ENCODE peak calls at places on chromosomes 11 and 22, in five cellular contexts. X is HS-27A, O is NCI-H774, T is adrenal gland, K is T47D. I is an unnamed sample.

GRCh38 chr11:111307472-111308108 is 9.2 kb downstream of the POU2AF3 start:
- DNase-seq in X (no peak), O (no peak), T (no peak), K (no peak), I (no peak)

GRCh38 chr11:119161871-119162270 is 6.7 kb upstream of the NLRX1 start:
- DNase-seq in X (no peak), O (no peak), T (no peak), K (no peak), I (no peak)

GRCh38 chr22:42283288-42284229 is 13.1 kb upstream of the TCF20 start:
- DNase-seq in X (no peak), O (no peak), T (no peak), K (no peak), I (peak)

GRCh38 chr11:116035972-116036371 is 531.8 kb upstream of the CADM1 start:
- DNase-seq in X (no peak), O (peak), T (no peak), K (no peak), I (no peak)

GRCh38 chr11:74672956-74673895 is 58.0 kb downstream of the CHRDL2 start:
- DNase-seq in X (peak), O (no peak), T (peak), K (no peak), I (no peak)

GRCh38 chr22:37430941-37431340 is 3.7 kb upstream of the ELFN2 start:
- DNase-seq in X (no peak), O (no peak), T (no peak), K (no peak), I (no peak)

GRCh38 chr11:65574963-65575567 is 788 bp upstream of the EHBP1L1 start:
- DNase-seq in X (no peak), O (peak), T (peak), K (no peak), I (peak)

GRCh38 chr11:73201249-73201648 is 16.8 kb upstream of the P2RY2 start:
- DNase-seq in X (no peak), O (no peak), T (no peak), K (no peak), I (no peak)

GRCh38 chr11:125874556-125875124 is 12.8 kb upstream of the HYLS1 start:
- DNase-seq in X (no peak), O (peak), T (peak), K (peak), I (peak)

GRCh38 chr11:20671856-20672546 is 2.6 kb downstream of the NELL1 start:
- DNase-seq in X (no peak), O (peak), T (no peak), K (peak), I (no peak)

GRCh38 chr22:40533712-40534378 is 102.7 kb downstream of the MRTFA start:
- DNase-seq in X (no peak), O (no peak), T (no peak), K (peak), I (no peak)

GRCh38 chr11:117876341-117877119 is at the start of gene FXYD6:
- DNase-seq in X (no peak), O (peak), T (peak), K (peak), I (peak)

GRCh38 chr22:46813816-46814597 is 51.6 kb downstream of the TBC1D22A start:
- DNase-seq in X (no peak), O (no peak), T (no peak), K (no peak), I (peak)

GRCh38 chr11:91946397-91947090 is 278.1 kb upstream of the FAT3 start:
- DNase-seq in X (no peak), O (no peak), T (no peak), K (no peak), I (no peak)

GRCh38 chr22:42379961-42380537 is 52.2 kb downstream of the NFAM1 start:
- DNase-seq in X (no peak), O (no peak), T (no peak), K (no peak), I (no peak)

GRCh38 chr11:125423247-125423849 is 72.7 kb downstream of the FEZ1 start:
- DNase-seq in X (no peak), O (no peak), T (no peak), K (peak), I (no peak)

GRCh38 chr22:50416996-50417395 is 57.8 kb downstream of the SBF1 start:
- DNase-seq in X (no peak), O (no peak), T (no peak), K (no peak), I (no peak)

GRCh38 chr11:19660076-19660475 is 52.6 kb upstream of the NAV2 start:
- DNase-seq in X (peak), O (no peak), T (no peak), K (no peak), I (peak)

I was measured in Caco-2.